ENCODE peak calls at places on chromosomes 6 and 20, in five cellular contexts. One of them, this sample, is unnamed.

GRCh38 chr20:50992336-50992732 is 30.6 kb downstream of the KCNG1 start:
- DNase-seq in NCI-H1417 treated with DMSO at 0.1 percent for 48 hours: no peak
- DNase-seq in Right ventricle myocardium inferior: no peak
- DNase-seq in kidney: no peak
- DNase-seq in stimulated activated CD8-positive, alpha-beta memory T cell treated with anti-CD3 and anti-CD28 coated beads, Interleukin-2, amount 100 ng/mL, for 1 hour: no peak
- DNase-seq in this sample: peak; percentile 88

GRCh38 chr6:124226396-124226795 is 422.7 kb downstream of the NKAIN2 start:
- DNase-seq in NCI-H1417 treated with DMSO at 0.1 percent for 48 hours: no peak
- DNase-seq in Right ventricle myocardium inferior: no peak
- DNase-seq in kidney: no peak
- DNase-seq in stimulated activated CD8-positive, alpha-beta memory T cell treated with anti-CD3 and anti-CD28 coated beads, Interleukin-2, amount 100 ng/mL, for 1 hour: no peak
- DNase-seq in this sample: peak; percentile 25

GRCh38 chr20:45892049-45892816 is 1.1 kb downstream of the CTSA start:
- DNase-seq in NCI-H1417 treated with DMSO at 0.1 percent for 48 hours: no peak
- DNase-seq in Right ventricle myocardium inferior: no peak
- DNase-seq in kidney: peak; percentile 58
- DNase-seq in stimulated activated CD8-positive, alpha-beta memory T cell treated with anti-CD3 and anti-CD28 coated beads, Interleukin-2, amount 100 ng/mL, for 1 hour: no peak
- DNase-seq in this sample: peak; percentile 45

GRCh38 chr20:25339608-25340007 is 51.0 kb downstream of the ABHD12 start:
- DNase-seq in NCI-H1417 treated with DMSO at 0.1 percent for 48 hours: no peak
- DNase-seq in Right ventricle myocardium inferior: no peak
- DNase-seq in kidney: no peak
- DNase-seq in stimulated activated CD8-positive, alpha-beta memory T cell treated with anti-CD3 and anti-CD28 coated beads, Interleukin-2, amount 100 ng/mL, for 1 hour: no peak
- DNase-seq in this sample: no peak

GRCh38 chr6:129212081-129212480 is 329.1 kb downstream of the LAMA2 start:
- DNase-seq in NCI-H1417 treated with DMSO at 0.1 percent for 48 hours: no peak
- DNase-seq in Right ventricle myocardium inferior: no peak
- DNase-seq in kidney: no peak
- DNase-seq in stimulated activated CD8-positive, alpha-beta memory T cell treated with anti-CD3 and anti-CD28 coated beads, Interleukin-2, amount 100 ng/mL, for 1 hour: no peak
- DNase-seq in this sample: no peak

GRCh38 chr6:33692760-33693158 is 18.7 kb downstream of the UQCC2 start:
- DNase-seq in NCI-H1417 treated with DMSO at 0.1 percent for 48 hours: no peak
- DNase-seq in Right ventricle myocardium inferior: peak; percentile 70
- DNase-seq in kidney: peak; percentile 86
- DNase-seq in stimulated activated CD8-positive, alpha-beta memory T cell treated with anti-CD3 and anti-CD28 coated beads, Interleukin-2, amount 100 ng/mL, for 1 hour: peak; percentile 48
- DNase-seq in this sample: peak; percentile 26

GRCh38 chr6:106648651-106649308 is 19.4 kb downstream of the QRSL1 start:
- DNase-seq in NCI-H1417 treated with DMSO at 0.1 percent for 48 hours: no peak
- DNase-seq in Right ventricle myocardium inferior: no peak
- DNase-seq in kidney: no peak
- DNase-seq in stimulated activated CD8-positive, alpha-beta memory T cell treated with anti-CD3 and anti-CD28 coated beads, Interleukin-2, amount 100 ng/mL, for 1 hour: no peak
- DNase-seq in this sample: no peak

GRCh38 chr6:113182370-113183141 is 674.6 kb upstream of the MARCKS start:
- DNase-seq in NCI-H1417 treated with DMSO at 0.1 percent for 48 hours: peak; percentile 51
- DNase-seq in Right ventricle myocardium inferior: no peak
- DNase-seq in kidney: no peak
- DNase-seq in stimulated activated CD8-positive, alpha-beta memory T cell treated with anti-CD3 and anti-CD28 coated beads, Interleukin-2, amount 100 ng/mL, for 1 hour: no peak
- DNase-seq in this sample: peak; percentile 52

GRCh38 chr20:433300-433975 is 25.3 kb downstream of the RBCK1 start:
- DNase-seq in NCI-H1417 treated with DMSO at 0.1 percent for 48 hours: no peak
- DNase-seq in Right ventricle myocardium inferior: no peak
- DNase-seq in kidney: no peak
- DNase-seq in stimulated activated CD8-positive, alpha-beta memory T cell treated with anti-CD3 and anti-CD28 coated beads, Interleukin-2, amount 100 ng/mL, for 1 hour: peak; percentile 28
- DNase-seq in this sample: peak; percentile 58

GRCh38 chr6:128821116-128821515 is 61.8 kb upstream of the LAMA2 start:
- DNase-seq in NCI-H1417 treated with DMSO at 0.1 percent for 48 hours: no peak
- DNase-seq in Right ventricle myocardium inferior: no peak
- DNase-seq in kidney: no peak
- DNase-seq in stimulated activated CD8-positive, alpha-beta memory T cell treated with anti-CD3 and anti-CD28 coated beads, Interleukin-2, amount 100 ng/mL, for 1 hour: no peak
- DNase-seq in this sample: no peak

GRCh38 chr20:52864895-52865590 is 107.1 kb upstream of the TSHZ2 start:
- DNase-seq in NCI-H1417 treated with DMSO at 0.1 percent for 48 hours: no peak
- DNase-seq in Right ventricle myocardium inferior: no peak
- DNase-seq in kidney: no peak
- DNase-seq in stimulated activated CD8-positive, alpha-beta memory T cell treated with anti-CD3 and anti-CD28 coated beads, Interleukin-2, amount 100 ng/mL, for 1 hour: no peak
- DNase-seq in this sample: peak; percentile 38

GRCh38 chr20:1535420-1536175 is 21.9 kb downstream of the SIRPD start:
- DNase-seq in NCI-H1417 treated with DMSO at 0.1 percent for 48 hours: no peak
- DNase-seq in Right ventricle myocardium inferior: no peak
- DNase-seq in kidney: no peak
- DNase-seq in stimulated activated CD8-positive, alpha-beta memory T cell treated with anti-CD3 and anti-CD28 coated beads, Interleukin-2, amount 100 ng/mL, for 1 hour: no peak
- DNase-seq in this sample: no peak

GRCh38 chr20:37526839-37527637 is 638 bp downstream of the BLCAP start:
- DNase-seq in NCI-H1417 treated with DMSO at 0.1 percent for 48 hours: no peak
- DNase-seq in Right ventricle myocardium inferior: no peak
- DNase-seq in kidney: no peak
- DNase-seq in stimulated activated CD8-positive, alpha-beta memory T cell treated with anti-CD3 and anti-CD28 coated beads, Interleukin-2, amount 100 ng/mL, for 1 hour: no peak
- DNase-seq in this sample: peak; percentile 28

GRCh38 chr6:5379647-5380242 is 118.4 kb downstream of the FARS2 start:
- DNase-seq in NCI-H1417 treated with DMSO at 0.1 percent for 48 hours: no peak
- DNase-seq in Right ventricle myocardium inferior: no peak
- DNase-seq in kidney: no peak
- DNase-seq in stimulated activated CD8-positive, alpha-beta memory T cell treated with anti-CD3 and anti-CD28 coated beads, Interleukin-2, amount 100 ng/mL, for 1 hour: no peak
- DNase-seq in this sample: peak; percentile 41

GRCh38 chr20:50297498-50298348 is 107.1 kb downstream of the CEBPB start:
- DNase-seq in NCI-H1417 treated with DMSO at 0.1 percent for 48 hours: no peak
- DNase-seq in Right ventricle myocardium inferior: no peak
- DNase-seq in kidney: peak; percentile 48
- DNase-seq in stimulated activated CD8-positive, alpha-beta memory T cell treated with anti-CD3 and anti-CD28 coated beads, Interleukin-2, amount 100 ng/mL, for 1 hour: no peak
- DNase-seq in this sample: no peak

GRCh38 chr20:39784693-39785092 is 822.5 kb downstream of the DHX35 start:
- DNase-seq in NCI-H1417 treated with DMSO at 0.1 percent for 48 hours: no peak
- DNase-seq in Right ventricle myocardium inferior: no peak
- DNase-seq in kidney: no peak
- DNase-seq in stimulated activated CD8-positive, alpha-beta memory T cell treated with anti-CD3 and anti-CD28 coated beads, Interleukin-2, amount 100 ng/mL, for 1 hour: no peak
- DNase-seq in this sample: no peak

GRCh38 chr6:133837801-133838349 is 51.0 kb upstream of the TCF21 start:
- DNase-seq in NCI-H1417 treated with DMSO at 0.1 percent for 48 hours: no peak
- DNase-seq in Right ventricle myocardium inferior: no peak
- DNase-seq in kidney: peak; percentile 72
- DNase-seq in stimulated activated CD8-positive, alpha-beta memory T cell treated with anti-CD3 and anti-CD28 coated beads, Interleukin-2, amount 100 ng/mL, for 1 hour: peak; percentile 21
- DNase-seq in this sample: peak; percentile 55

GRCh38 chr20:44811150-44811685 is 872 bp upstream of the RIMS4 start:
- DNase-seq in NCI-H1417 treated with DMSO at 0.1 percent for 48 hours: no peak
- DNase-seq in Right ventricle myocardium inferior: no peak
- DNase-seq in kidney: no peak
- DNase-seq in stimulated activated CD8-positive, alpha-beta memory T cell treated with anti-CD3 and anti-CD28 coated beads, Interleukin-2, amount 100 ng/mL, for 1 hour: no peak
- DNase-seq in this sample: no peak

GRCh38 chr6:36345681-36346417 is 9.2 kb upstream of the BNIP5 start:
- DNase-seq in NCI-H1417 treated with DMSO at 0.1 percent for 48 hours: no peak
- DNase-seq in Right ventricle myocardium inferior: no peak
- DNase-seq in kidney: no peak
- DNase-seq in stimulated activated CD8-positive, alpha-beta memory T cell treated with anti-CD3 and anti-CD28 coated beads, Interleukin-2, amount 100 ng/mL, for 1 hour: no peak
- DNase-seq in this sample: no peak

GRCh38 chr6:160783741-160784140 is 81.7 kb downstream of the PLG start:
- DNase-seq in NCI-H1417 treated with DMSO at 0.1 percent for 48 hours: no peak
- DNase-seq in Right ventricle myocardium inferior: no peak
- DNase-seq in kidney: no peak
- DNase-seq in stimulated activated CD8-positive, alpha-beta memory T cell treated with anti-CD3 and anti-CD28 coated beads, Interleukin-2, amount 100 ng/mL, for 1 hour: no peak
- DNase-seq in this sample: no peak

GRCh38 chr20:50376888-50377459 is 133.2 kb upstream of the PTPN1 start:
- DNase-seq in NCI-H1417 treated with DMSO at 0.1 percent for 48 hours: no peak
- DNase-seq in Right ventricle myocardium inferior: no peak
- DNase-seq in kidney: peak; percentile 70
- DNase-seq in stimulated activated CD8-positive, alpha-beta memory T cell treated with anti-CD3 and anti-CD28 coated beads, Interleukin-2, amount 100 ng/mL, for 1 hour: no peak
- DNase-seq in this sample: peak; percentile 36

GRCh38 chr20:43392561-43392960 is 65.1 kb upstream of the SRSF6 start:
- DNase-seq in NCI-H1417 treated with DMSO at 0.1 percent for 48 hours: no peak
- DNase-seq in Right ventricle myocardium inferior: no peak
- DNase-seq in kidney: no peak
- DNase-seq in stimulated activated CD8-positive, alpha-beta memory T cell treated with anti-CD3 and anti-CD28 coated beads, Interleukin-2, amount 100 ng/mL, for 1 hour: no peak
- DNase-seq in this sample: no peak